ENCODE peak calls at places on chromosomes 16 and 17, in eight cellular contexts. M is AML-193; S is stimulated activated CD8-positive, alpha-beta memory T cell treated with anti-CD3 and anti-CD28 coated beads, Interleukin-4, amount 100 ng/mL, for 1 hour; Y is stimulated activated naive B cell treated with anti-CD40 and anti-IgM and Interleukin-4, amounts not matched to agents 10 μg/mL and 1 μg/mL and 100 μg/mL, for 72 hours; I is CD8-positive, alpha-beta T cell; B is activated T-cell treated with anti-CD3 and anti-CD28 coated beads, Interleukin-2, amount 50 U/mL, for 1 hour; N is NCI-H1105 treated with DMSO at 0.1 percent for 48 hours; Q is activated naive CD4-positive, alpha-beta T cell. D is an unnamed sample.

GRCh38 chr16:89324056-89325010 is 106.8 kb downstream of the ZNF778 start:
- DNase-seq in M (no peak), S (no peak), Y (no peak), I (no peak), B (no peak), N (no peak), Q (no peak), D (no peak)

GRCh38 chr16:7526736-7527135 is 194.1 kb downstream of the RBFOX1 start:
- DNase-seq in M (no peak), S (no peak), Y (no peak), I (no peak), B (no peak), N (no peak), Q (no peak), D (no peak)

GRCh38 chr16:369866-370436 is 387 bp downstream of the MRPL28 start:
- DNase-seq in M (no peak), S (no peak), Y (no peak), I (no peak), B (no peak), N (no peak), Q (no peak), D (peak; percentile 76)

GRCh38 chr16:4623593-4623992 is 1.0 kb upstream of the MGRN1 start:
- DNase-seq in M (peak; percentile 44), S (no peak), Y (no peak), I (no peak), B (no peak), N (no peak), Q (no peak), D (no peak)

GRCh38 chr16:21023509-21024202 is 123.1 kb downstream of the LYRM1 start:
- DNase-seq in M (no peak), S (no peak), Y (no peak), I (no peak), B (no peak), N (no peak), Q (no peak), D (no peak)

GRCh38 chr16:11742041-11742535 is 569 bp downstream of the TXNDC11 start:
- DNase-seq in M (no peak), S (no peak), Y (peak; percentile 41), I (peak; percentile 29), B (no peak), N (no peak), Q (no peak), D (no peak)

GRCh38 chr17:78013683-78014467 is 55.4 kb downstream of the TNRC6C start:
- DNase-seq in M (peak; percentile 74), S (peak; percentile 15), Y (no peak), I (peak; percentile 42), B (no peak), N (peak; percentile 62), Q (peak; percentile 10), D (peak; percentile 71)

GRCh38 chr17:29778936-29779811 is 150.9 kb downstream of the SSH2 start:
- DNase-seq in M (peak; percentile 84), S (peak; percentile 69), Y (peak; percentile 64), I (peak; percentile 73), B (peak; percentile 84), N (peak; percentile 39), Q (peak; percentile 76), D (peak; percentile 75)

GRCh38 chr17:48604770-48605329 is at the start of gene HOXB6:
- DNase-seq in M (peak; percentile 22), S (no peak), Y (no peak), I (no peak), B (no peak), N (no peak), Q (no peak), D (no peak)

GRCh38 chr17:45429338-45430005 is 3.2 kb downstream of the ARHGAP27 start:
- DNase-seq in M (no peak), S (no peak), Y (no peak), I (no peak), B (no peak), N (no peak), Q (no peak), D (no peak)

GRCh38 chr16:88665148-88665547 is 2.3 kb upstream of the MVD start:
- DNase-seq in M (no peak), S (no peak), Y (no peak), I (no peak), B (no peak), N (no peak), Q (no peak), D (no peak)

GRCh38 chr17:17737938-17738894 is 57.0 kb downstream of the RAI1 start:
- DNase-seq in M (no peak), S (no peak), Y (no peak), I (no peak), B (no peak), N (no peak), Q (no peak), D (peak; percentile 89)

GRCh38 chr16:82063456-82064082 is 28.5 kb downstream of the HSD17B2 start:
- DNase-seq in M (no peak), S (no peak), Y (no peak), I (no peak), B (no peak), N (no peak), Q (no peak), D (no peak)

GRCh38 chr16:21663889-21664647 is at the start of gene OTOA:
- DNase-seq in M (no peak), S (no peak), Y (peak; percentile 19), I (no peak), B (peak; percentile 50), N (no peak), Q (no peak), D (peak; percentile 74)

GRCh38 chr17:41010421-41010820 is 1.5 kb upstream of the KRTAP3-1 start:
- DNase-seq in M (no peak), S (no peak), Y (no peak), I (no peak), B (no peak), N (no peak), Q (no peak), D (no peak)

GRCh38 chr16:77406680-77407079 is 28.2 kb downstream of the ADAMTS18 start:
- DNase-seq in M (no peak), S (no peak), Y (no peak), I (no peak), B (no peak), N (peak; percentile 19), Q (no peak), D (no peak)

GRCh38 chr17:8133398-8133797 is 9.5 kb upstream of the HES7 start:
- DNase-seq in M (no peak), S (no peak), Y (no peak), I (no peak), B (no peak), N (no peak), Q (no peak), D (no peak)

GRCh38 chr16:86668136-86668535 is 89.8 kb downstream of the FOXL1 start:
- DNase-seq in M (no peak), S (no peak), Y (no peak), I (no peak), B (no peak), N (no peak), Q (no peak), D (no peak)

GRCh38 chr16:85396879-85397871 is 215.9 kb upstream of the GSE1 start:
- DNase-seq in M (no peak), S (no peak), Y (peak; percentile 68), I (no peak), B (peak; percentile 14), N (no peak), Q (no peak), D (no peak)

GRCh38 chr17:382644-383533 is 30.3 kb upstream of the RPH3AL start:
- DNase-seq in M (no peak), S (no peak), Y (no peak), I (no peak), B (no peak), N (no peak), Q (no peak), D (peak; percentile 73)

GRCh38 chr17:82787081-82787848 is 35.4 kb downstream of the TBCD start:
- DNase-seq in M (no peak), S (no peak), Y (no peak), I (no peak), B (no peak), N (peak; percentile 82), Q (no peak), D (no peak)

GRCh38 chr17:8235676-8236075 is 12.2 kb downstream of the CTC1 start:
- DNase-seq in M (no peak), S (no peak), Y (no peak), I (no peak), B (no peak), N (no peak), Q (no peak), D (no peak)

GRCh38 chr16:12089492-12090161 is 113.1 kb downstream of the SNX29 start:
- DNase-seq in M (no peak), S (no peak), Y (peak; percentile 60), I (no peak), B (peak; percentile 49), N (no peak), Q (no peak), D (no peak)

GRCh38 chr16:52203096-52203495 is 343.8 kb downstream of the TOX3 start:
- DNase-seq in M (no peak), S (no peak), Y (no peak), I (no peak), B (no peak), N (no peak), Q (no peak), D (no peak)

GRCh38 chr17:76752006-76752405 is 14.1 kb downstream of the MFSD11 start:
- DNase-seq in M (no peak), S (no peak), Y (no peak), I (no peak), B (no peak), N (no peak), Q (no peak), D (no peak)

GRCh38 chr17:1031711-1032110 is 34.8 kb downstream of the TIMM22 start:
- DNase-seq in M (no peak), S (no peak), Y (no peak), I (no peak), B (no peak), N (no peak), Q (no peak), D (peak; percentile 86)

GRCh38 chr16:637081-638018 is 1.2 kb upstream of the METTL26 start:
- DNase-seq in M (peak; percentile 67), S (peak; percentile 73), Y (no peak), I (peak; percentile 83), B (peak; percentile 38), N (no peak), Q (peak; percentile 95), D (peak; percentile 100)

GRCh38 chr17:62629556-62630364 is 2.3 kb downstream of the MRC2 start:
- DNase-seq in M (no peak), S (no peak), Y (no peak), I (no peak), B (no peak), N (no peak), Q (no peak), D (peak; percentile 44)

GRCh38 chr17:37608369-37609169 is 649 bp downstream of the SYNRG start:
- DNase-seq in M (peak; percentile 57), S (no peak), Y (no peak), I (no peak), B (no peak), N (peak; percentile 36), Q (no peak), D (peak; percentile 79)

GRCh38 chr17:45022655-45023339 is 28.6 kb downstream of the DCAKD start:
- DNase-seq in M (no peak), S (no peak), Y (no peak), I (no peak), B (no peak), N (no peak), Q (no peak), D (no peak)

GRCh38 chr16:48393843-48394703 is 8.9 kb upstream of the SIAH1 start:
- DNase-seq in M (peak; percentile 13), S (no peak), Y (no peak), I (no peak), B (no peak), N (no peak), Q (no peak), D (peak; percentile 67)

GRCh38 chr16:7086842-7087616 is 245.6 kb upstream of the RBFOX1 start:
- DNase-seq in M (no peak), S (no peak), Y (no peak), I (no peak), B (no peak), N (peak; percentile 1), Q (no peak), D (peak; percentile 55)

GRCh38 chr17:36901506-36901905 is 35.8 kb upstream of the LHX1 start:
- DNase-seq in M (no peak), S (no peak), Y (no peak), I (no peak), B (no peak), N (no peak), Q (no peak), D (no peak)

GRCh38 chr17:17716837-17717523 is 35.7 kb downstream of the RAI1 start:
- DNase-seq in M (no peak), S (no peak), Y (no peak), I (no peak), B (no peak), N (no peak), Q (no peak), D (no peak)